ENCODE peak calls at places on chromosome 5, in nine cellular contexts. V is GM12865; P is sigmoid colon; J is adrenal gland; F is Jurkat, Clone E6-1; A is astrocyte of the spinal cord; E is MM.1S; B is NB4; L is Caco-2. Q is an unnamed sample.

GRCh38 chr5:57348376-57348775 is 134.2 kb downstream of the ACTBL2 start:
- DNase-seq in F (no peak), P (no peak), B (no peak), L (no peak), A (no peak), V (no peak), J (no peak), E (no peak), Q (no peak)

GRCh38 chr5:148746826-148747535 is 79.4 kb upstream of the ADRB2 start:
- DNase-seq in F (no peak), P (no peak), J (no peak), A (no peak), L (no peak), B (peak), V (no peak), E (no peak), Q (no peak)

GRCh38 chr5:57174850-57175525 is 1.1 kb downstream of the GPBP1 start:
- DNase-seq in V (no peak), A (no peak), P (no peak), L (no peak), F (no peak), E (peak), J (no peak), B (no peak), Q (no peak)

GRCh38 chr5:164627051-164627450 is 1121.6 kb downstream of the MAT2B start:
- DNase-seq in B (peak), J (no peak), V (no peak), L (no peak), A (no peak), P (no peak), F (no peak), E (no peak), Q (no peak)

GRCh38 chr5:19534751-19535150 is 453.2 kb downstream of the CDH18 start:
- DNase-seq in L (no peak), P (no peak), B (no peak), F (no peak), A (no peak), J (no peak), V (no peak), E (no peak), Q (no peak)

GRCh38 chr5:139930406-139930805 is 112.7 kb downstream of the NRG2 start:
- DNase-seq in A (no peak), B (no peak), F (no peak), L (no peak), P (no peak), E (no peak), V (no peak), J (no peak), Q (no peak)

GRCh38 chr5:5025774-5026406 is 114.2 kb upstream of the ADAMTS16 start:
- DNase-seq in V (peak), B (peak), E (peak), A (no peak), L (no peak), J (no peak), P (no peak), F (peak), Q (peak)

GRCh38 chr5:154395407-154396106 is 50.2 kb upstream of the SAP30L start:
- DNase-seq in L (no peak), V (peak), F (no peak), P (no peak), J (peak), B (no peak), A (peak), E (peak), Q (no peak)

GRCh38 chr5:1552469-1553255 is 28.9 kb upstream of the LPCAT1 start:
- DNase-seq in A (no peak), E (peak), J (no peak), F (no peak), L (no peak), P (peak), B (no peak), V (no peak), Q (no peak)

GRCh38 chr5:10454591-10455272 is 13.1 kb downstream of the ROPN1L start:
- DNase-seq in F (no peak), P (no peak), B (no peak), J (no peak), E (no peak), L (no peak), V (no peak), A (peak), Q (no peak)

GRCh38 chr5:39775458-39776365 is 350.9 kb upstream of the DAB2 start:
- DNase-seq in F (no peak), E (no peak), L (no peak), J (no peak), V (no peak), P (no peak), A (peak), B (no peak), Q (no peak)

GRCh38 chr5:155004138-155004744 is 9.3 kb upstream of the KIF4B start:
- DNase-seq in A (no peak), B (peak), L (no peak), V (peak), P (no peak), E (peak), J (peak), F (no peak), Q (no peak)

GRCh38 chr5:54357371-54358058 is 47.1 kb upstream of the ARL15 start:
- DNase-seq in L (no peak), B (no peak), F (peak), V (no peak), A (no peak), P (no peak), J (no peak), E (no peak), Q (no peak)

GRCh38 chr5:88663793-88664216 is 219.2 kb downstream of the MEF2C start:
- DNase-seq in B (peak), V (no peak), F (no peak), E (no peak), J (no peak), A (peak), P (no peak), L (no peak), Q (no peak)

GRCh38 chr5:137146402-137146889 is 352.7 kb downstream of the SPOCK1 start:
- DNase-seq in B (no peak), V (no peak), L (no peak), E (no peak), J (peak), F (no peak), P (peak), A (peak), Q (no peak)

GRCh38 chr5:142881076-142881466 is 110.9 kb downstream of the ARHGAP26 start:
- DNase-seq in J (no peak), P (no peak), A (peak), B (peak), E (no peak), L (no peak), V (peak), F (no peak), Q (no peak)

GRCh38 chr5:83760579-83760978 is 39.9 kb upstream of the HAPLN1 start:
- DNase-seq in V (no peak), A (no peak), J (no peak), L (no peak), E (no peak), B (no peak), F (no peak), P (no peak), Q (no peak)

GRCh38 chr5:171427318-171428167 is 8.1 kb downstream of the FGF18 start:
- DNase-seq in V (no peak), B (no peak), J (peak), F (no peak), A (no peak), L (peak), P (peak), E (no peak), Q (no peak)

GRCh38 chr5:67154518-67155206 is 41.9 kb downstream of the CD180 start:
- DNase-seq in E (no peak), A (no peak), P (no peak), B (no peak), J (no peak), V (no peak), F (no peak), L (no peak), Q (no peak)

GRCh38 chr5:180829711-180830110 is 27.1 kb upstream of the MGAT1 start:
- DNase-seq in A (no peak), P (no peak), F (no peak), B (no peak), V (no peak), L (no peak), E (no peak), J (no peak), Q (no peak)

GRCh38 chr5:180825768-180826525 is 23.3 kb upstream of the MGAT1 start:
- DNase-seq in L (no peak), E (no peak), V (no peak), P (peak), B (no peak), A (peak), J (peak), F (no peak), Q (no peak)

GRCh38 chr5:180832638-180833068 is 28.4 kb downstream of the ZFP62 start:
- DNase-seq in F (peak), J (no peak), E (peak), A (no peak), P (no peak), B (no peak), L (no peak), V (peak), Q (peak)

GRCh38 chr5:180830253-180831138 is 27.9 kb upstream of the MGAT1 start:
- DNase-seq in E (peak), F (no peak), J (peak), B (peak), L (peak), V (peak), A (no peak), P (peak), Q (peak)

DNA sequence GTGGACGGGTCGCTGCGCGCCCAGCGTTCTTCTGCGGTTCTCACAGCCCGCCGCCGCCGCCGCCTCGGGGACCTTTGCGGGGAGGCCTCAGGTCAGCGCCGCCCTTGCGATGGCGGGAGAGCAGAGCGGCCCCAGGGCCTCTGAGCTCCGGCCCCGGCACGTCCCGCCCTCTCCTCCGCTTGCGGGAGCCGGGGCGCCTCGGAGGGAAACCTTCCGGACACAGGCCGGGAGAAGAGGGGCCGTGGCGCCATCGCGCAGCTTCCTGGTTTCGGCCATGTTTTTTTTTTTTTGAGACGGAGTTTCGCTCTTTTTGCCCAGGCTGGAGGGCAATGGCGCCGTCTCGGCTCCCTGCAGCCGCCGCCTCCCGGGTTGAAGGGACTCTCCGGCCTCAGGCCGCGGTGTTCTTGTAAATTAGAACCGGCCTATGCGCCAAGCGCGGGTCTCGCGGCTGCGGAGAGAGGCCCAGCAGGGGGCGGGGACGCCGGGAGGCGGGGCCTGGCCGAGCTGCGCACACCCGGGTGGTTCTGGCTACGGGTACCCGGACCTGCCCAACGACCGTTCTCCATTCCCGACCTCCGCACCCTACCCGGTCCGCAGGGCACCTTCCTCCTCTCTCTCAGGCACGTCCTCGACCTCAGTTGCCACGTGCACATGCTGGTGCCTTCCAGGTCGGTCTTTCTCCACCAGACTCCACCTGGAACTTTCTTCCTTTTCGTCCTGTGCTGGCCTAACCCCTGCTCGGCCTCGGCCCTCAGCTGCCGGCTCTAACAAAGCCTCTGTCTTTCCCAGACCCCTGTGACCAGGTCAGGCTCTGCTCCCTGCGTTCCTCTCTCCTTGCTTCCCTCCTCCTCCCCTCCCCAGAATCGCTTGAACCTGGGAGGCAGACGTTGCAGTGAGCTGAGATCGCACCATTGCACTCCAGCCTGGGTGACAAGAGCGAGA is 28.8 kb upstream of the MGAT1 start:
- DNase-seq in L (peak), B (peak), A (peak), V (peak), F (no peak), E (peak), J (peak), P (peak), Q (peak)
- H3K4me3 ChIP-seq in L (peak), B (peak), A (peak), V (peak), F (no peak), E (peak), J (peak), P (peak), Q (peak)

DNA sequence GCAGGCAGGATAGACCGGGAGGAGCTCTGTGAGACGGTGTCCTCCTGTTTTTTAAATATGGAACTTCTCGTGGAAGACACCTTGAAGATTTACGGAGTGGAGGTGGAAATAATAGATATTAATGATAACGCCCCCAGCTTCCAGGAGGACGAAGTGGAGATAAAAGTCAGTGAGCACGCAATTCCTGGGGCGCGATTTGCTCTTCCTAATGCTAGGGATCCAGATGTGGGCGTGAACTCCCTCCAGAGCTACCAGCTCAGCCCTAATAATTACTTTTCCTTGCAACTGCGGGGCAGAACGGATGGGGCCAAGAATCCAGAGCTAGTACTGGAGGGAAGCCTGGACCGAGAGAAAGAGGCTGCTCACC is 621 bp downstream of the PCDHGA11 start:
- DNase-seq in A (no peak), V (no peak), P (no peak), E (no peak), L (no peak), F (no peak), J (no peak), B (no peak), Q (no peak)
- H3K4me3 ChIP-seq in A (peak), V (peak), P (no peak), E (peak), L (no peak), F (no peak), J (peak), B (peak), Q (no peak)

GRCh38 chr5:61467766-61468482 is 135.9 kb downstream of the ZSWIM6 start:
- DNase-seq in E (no peak), V (no peak), F (no peak), P (no peak), J (no peak), L (no peak), A (peak), B (no peak), Q (no peak)
- H3K4me3 ChIP-seq in E (no peak), V (no peak), F (no peak), P (no peak), J (no peak), L (no peak), A (no peak), B (no peak), Q (no peak)

GRCh38 chr5:6185574-6185973 is 192.8 kb downstream of the MED10 start:
- DNase-seq in V (no peak), J (no peak), B (no peak), E (peak), L (no peak), F (no peak), A (no peak), P (no peak), Q (no peak)
- H3K4me3 ChIP-seq in V (no peak), J (no peak), B (no peak), E (no peak), L (no peak), F (no peak), A (no peak), P (no peak), Q (no peak)

GRCh38 chr5:124920909-124921666 is 174.6 kb upstream of the ZNF608 start:
- DNase-seq in B (peak), P (no peak), F (no peak), J (no peak), L (no peak), E (peak), V (peak), A (no peak), Q (no peak)
- H3K4me3 ChIP-seq in B (no peak), P (no peak), F (no peak), J (no peak), L (no peak), E (no peak), V (peak), A (no peak), Q (no peak)

GRCh38 chr5:159864885-159865622 is 51.2 kb upstream of the ADRA1B start:
- DNase-seq in L (no peak), B (no peak), V (peak), J (no peak), E (no peak), F (no peak), A (no peak), P (no peak), Q (no peak)
- H3K4me3 ChIP-seq in L (no peak), B (no peak), V (no peak), J (no peak), E (no peak), F (no peak), A (no peak), P (no peak), Q (no peak)

GRCh38 chr5:132224721-132225120 is 2.9 kb downstream of the P4HA2 start:
- DNase-seq in A (peak), J (no peak), L (peak), P (peak), E (no peak), V (no peak), B (no peak), F (no peak), Q (no peak)

GRCh38 chr5:132223861-132224260 is 3.8 kb downstream of the P4HA2 start:
- DNase-seq in F (no peak), V (no peak), L (no peak), A (no peak), J (no peak), P (no peak), E (no peak), B (no peak), Q (no peak)

GRCh38 chr5:132227235-132227484 is 493 bp downstream of the P4HA2 start:
- DNase-seq in E (no peak), B (no peak), L (no peak), J (no peak), P (no peak), V (no peak), A (no peak), F (no peak), Q (no peak)

GRCh38 chr5:132226516-132227234 is 978 bp downstream of the P4HA2 start:
- DNase-seq in L (peak), V (no peak), J (no peak), B (no peak), A (peak), P (peak), F (no peak), E (no peak), Q (no peak)

GRCh38 chr5:132225165-132226032 is 2.3 kb downstream of the P4HA2 start:
- DNase-seq in E (no peak), B (peak), V (no peak), J (peak), L (peak), A (peak), F (peak), P (peak), Q (peak)
- H3K4me3 ChIP-seq in E (no peak), B (no peak), V (no peak), J (no peak), L (no peak), A (peak), F (no peak), P (no peak), Q (no peak)